ENCODE peak calls at places on chromosomes 12 and 14, in ten cellular contexts. Q is cardiac muscle cell; V is SK-N-SH; G is sigmoid colon; Z is GM12878; B is NT2/D1; D is stomach; P is CD8-positive, alpha-beta memory T cell; J is OCI-LY7; X is fibroblast of lung. S is an unnamed sample.

GRCh38 chr14:32004300-32004699 is 72.8 kb upstream of the ARHGAP5 start:
- DNase-seq in G (no peak), X (peak; percentile 42), Z (no peak), P (no peak), D (no peak), J (no peak), B (no peak), Q (no peak), V (no peak), S (no peak)

GRCh38 chr12:64583395-64584172 is 26.7 kb upstream of the RASSF3 start:
- DNase-seq in B (no peak), D (no peak), Z (no peak), V (peak; percentile 59), G (peak; percentile 3), P (no peak), J (peak; percentile 61), X (peak; percentile 33), Q (no peak), S (peak; percentile 50)

GRCh38 chr12:59164991-59165718 is 244.9 kb upstream of the LRIG3 start:
- DNase-seq in Z (no peak), X (peak; percentile 69), P (no peak), Q (peak; percentile 54), G (no peak), J (peak; percentile 40), V (peak; percentile 4), B (no peak), D (no peak), S (no peak)

GRCh38 chr12:124837958-124838803 is 25.5 kb downstream of the SCARB1 start:
- DNase-seq in D (peak; percentile 60), V (peak; percentile 96), G (peak; percentile 95), X (peak; percentile 98), B (no peak), J (no peak), Z (no peak), Q (no peak), P (no peak), S (peak; percentile 61)

GRCh38 chr12:10613334-10614055 is at the start of gene MAGOHB:
- DNase-seq in Z (peak; percentile 90), V (peak; percentile 82), P (peak; percentile 97), D (peak; percentile 97), B (peak; percentile 100), Q (peak; percentile 95), X (peak; percentile 97), G (peak; percentile 98), J (peak; percentile 97), S (peak; percentile 83)

GRCh38 chr12:121086896-121087295 is 45.8 kb upstream of the P2RX7 start:
- DNase-seq in G (no peak), Z (no peak), D (no peak), X (no peak), V (no peak), J (no peak), Q (no peak), B (no peak), P (no peak), S (no peak)

GRCh38 chr14:40188006-40188405 is 755.8 kb upstream of the FBXO33 start:
- DNase-seq in V (no peak), Q (no peak), D (no peak), B (no peak), P (no peak), J (no peak), Z (no peak), G (no peak), X (no peak), S (no peak)

GRCh38 chr12:120115066-120115465 is 1.5 kb downstream of the RAB35 start:
- DNase-seq in Q (no peak), J (no peak), G (no peak), X (no peak), Z (no peak), V (no peak), P (no peak), B (no peak), D (no peak), S (no peak)

GRCh38 chr14:81412779-81413178 is 12.7 kb upstream of the STON2 start:
- DNase-seq in P (no peak), D (no peak), V (no peak), G (no peak), Q (no peak), J (no peak), X (no peak), B (no peak), Z (no peak), S (no peak)

GRCh38 chr12:98582093-98582492 is 11.4 kb upstream of the SLC25A3 start:
- DNase-seq in B (no peak), P (no peak), Q (no peak), J (no peak), D (no peak), Z (no peak), V (no peak), G (no peak), X (no peak), S (no peak)

GRCh38 chr12:68785358-68785757 is 22.6 kb upstream of the MDM2 start:
- DNase-seq in Z (no peak), B (no peak), V (no peak), J (no peak), X (peak; percentile 39), G (no peak), Q (no peak), P (no peak), D (no peak), S (no peak)

GRCh38 chr14:71652368-71652767 is 279.9 kb upstream of the RGS6 start:
- DNase-seq in V (no peak), Q (no peak), Z (no peak), B (no peak), X (no peak), J (no peak), P (no peak), D (no peak), G (no peak), S (no peak)

GRCh38 chr14:71650187-71650586 is 282.0 kb upstream of the RGS6 start:
- DNase-seq in G (no peak), V (no peak), D (no peak), Q (no peak), Z (no peak), B (no peak), P (no peak), X (no peak), J (no peak), S (no peak)

GRCh38 chr14:71648725-71649124 is 283.5 kb upstream of the RGS6 start:
- DNase-seq in B (no peak), Q (no peak), Z (no peak), P (no peak), J (no peak), G (no peak), V (no peak), D (no peak), X (no peak), S (no peak)

GRCh38 chr14:71654810-71655209 is 277.4 kb upstream of the RGS6 start:
- DNase-seq in J (no peak), Q (no peak), G (no peak), V (no peak), D (no peak), P (no peak), X (no peak), B (no peak), Z (no peak), S (no peak)

DNA sequence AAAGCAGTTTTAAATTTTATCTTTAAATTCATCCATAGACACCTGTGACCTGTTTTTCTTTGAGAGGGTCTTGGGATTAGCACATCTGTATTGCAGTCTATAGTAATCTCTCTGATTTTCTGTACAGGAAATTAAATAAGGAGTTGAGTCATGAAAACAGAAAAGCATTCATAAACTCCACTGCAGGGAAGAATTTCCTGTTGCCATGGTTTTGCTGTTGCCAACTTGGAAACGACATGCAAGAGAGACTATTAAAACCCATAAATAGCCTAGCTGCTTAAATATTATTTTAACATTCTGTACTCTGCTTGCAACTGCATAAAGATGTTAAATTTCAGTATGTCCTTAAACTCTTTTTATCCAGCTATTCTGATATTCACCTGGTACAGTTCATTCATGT is 281.0 kb upstream of the RGS6 start:
- DNase-seq in G (no peak), P (no peak), J (no peak), Q (no peak), D (no peak), X (peak; percentile 94), V (no peak), Z (no peak), B (no peak), S (no peak)
- H3K36me3 ChIP-seq in G (no peaks in the 10 kb centered on the region), P (no peaks in the 10 kb centered on the region), J (peaks cover 30% of the 10 kb centered on the region), Q (no peaks in the 10 kb centered on the region), D (no peaks in the 10 kb centered on the region), X (no peaks in the 10 kb centered on the region), V (peaks cover 4% of the 10 kb centered on the region), Z (peaks cover 4% of the 10 kb centered on the region), B (no peaks in the 10 kb centered on the region), S (no peaks in the 10 kb centered on the region)

GRCh38 chr12:2752676-2753371 is 41.9 kb upstream of the FKBP4 start:
- DNase-seq in Z (no peak), Q (peak; percentile 91), J (no peak), X (peak; percentile 60), V (peak; percentile 76), B (peak; percentile 94), D (peak; percentile 79), P (peak; percentile 70), G (peak; percentile 76), S (peak; percentile 89)
- H3K4me1 ChIP-seq in Z (no peaks in the 10 kb centered on the region), Q (no peaks in the 10 kb centered on the region), J (no peaks in the 10 kb centered on the region), X (no peaks in the 10 kb centered on the region), V (peaks cover 3% of the 10 kb centered on the region), B (peaks cover 8% of the 10 kb centered on the region), D (peaks cover 10% of the 10 kb centered on the region), P (no peaks in the 10 kb centered on the region), G (no peaks in the 10 kb centered on the region), S (no peaks in the 10 kb centered on the region)

DNA sequence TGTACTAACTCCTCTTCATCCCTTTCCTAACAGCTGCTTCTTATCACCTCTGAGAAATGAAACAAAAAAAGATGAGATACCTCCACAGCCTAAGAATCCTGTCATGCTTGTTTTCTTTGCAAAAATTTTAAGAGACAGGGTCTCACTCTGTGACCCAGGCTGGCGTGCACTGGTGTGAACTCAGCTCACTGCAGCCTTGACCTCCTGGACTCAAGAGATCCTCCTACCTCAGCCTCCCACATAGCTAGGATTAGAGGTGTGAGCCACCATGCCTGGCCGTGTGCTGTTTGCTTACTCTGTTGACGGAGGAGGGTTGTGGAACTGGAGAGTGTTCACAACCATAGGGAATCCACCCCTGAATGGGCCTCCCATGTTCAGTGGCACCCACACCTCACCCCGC is 16.2 kb downstream of the CSRNP2 start:
- DNase-seq in B (no peak), Z (no peak), Q (no peak), P (no peak), V (no peak), D (no peak), X (no peak), G (no peak), J (no peak), S (no peak)
- H3K36me3 ChIP-seq in B (peaks cover 93% of the 10 kb centered on the region), Z (peaks cover 12% of the 10 kb centered on the region), Q (peaks cover 58% of the 10 kb centered on the region), P (peaks cover 42% of the 10 kb centered on the region), V (peaks cover 68% of the 10 kb centered on the region), D (peaks cover 80% of the 10 kb centered on the region), X (peaks cover 13% of the 10 kb centered on the region), G (peaks cover 53% of the 10 kb centered on the region), J (peaks cover 76% of the 10 kb centered on the region), S (peaks cover 76% of the 10 kb centered on the region)

GRCh38 chr12:103399986-103400385 is 95.8 kb downstream of the C12orf42 start:
- DNase-seq in G (no peak), D (no peak), X (no peak), P (no peak), J (no peak), B (no peak), V (no peak), Z (no peak), Q (no peak), S (no peak)

GRCh38 chr12:103392722-103393121 is 103.0 kb downstream of the C12orf42 start:
- DNase-seq in V (no peak), G (no peak), D (no peak), Q (no peak), P (no peak), J (peak; percentile 40), B (no peak), Z (peak; percentile 79), X (no peak), S (no peak)

GRCh38 chr12:103401421-103401820 is 94.3 kb downstream of the C12orf42 start:
- DNase-seq in D (no peak), Z (no peak), X (no peak), P (no peak), V (no peak), B (peak; percentile 11), Q (peak; percentile 20), J (peak; percentile 9), G (no peak), S (no peak)

GRCh38 chr12:103397536-103397935 is 98.2 kb downstream of the C12orf42 start:
- DNase-seq in B (no peak), Z (no peak), D (no peak), P (no peak), Q (no peak), V (no peak), G (no peak), X (no peak), J (no peak), S (no peak)
- H3K4me1 ChIP-seq in B (no peaks in the 10 kb centered on the region), Z (peaks cover 5% of the 10 kb centered on the region), D (no peaks in the 10 kb centered on the region), P (no peaks in the 10 kb centered on the region), Q (no peaks in the 10 kb centered on the region), V (peaks cover 2% of the 10 kb centered on the region), G (no peaks in the 10 kb centered on the region), X (no peaks in the 10 kb centered on the region), J (peaks cover 2% of the 10 kb centered on the region), S (no peaks in the 10 kb centered on the region)

S was measured in HAP-1.